ENCODE peak calls at places on chromosomes 11 and 22, in ten cellular contexts. T is tibial artery; I is tibial nerve; Q is GM23248; V is CD8-positive, alpha-beta memory T cell; M is WERI-Rb-1; A is esophagus muscularis mucosa; Z is aorta; N is hepatocyte; E is fibroblast of lung. P is an unnamed sample.

GRCh38 chr11:40290031-40290650 is 1169.3 kb downstream of the LRRC4C start:
- DNase-seq in T (no peak), I (no peak), Q (no peak), V (no peak), M (no peak), A (no peak), Z (no peak), N (no peak), E (peak; percentile 63), P (no peak)

GRCh38 chr22:11360632-11361031 is 4167.4 kb upstream of the OR11H1 start:
- DNase-seq in T (no peak), I (no peak), Q (no peak), V (no peak), M (no peak), A (no peak), Z (peak; percentile 37), N (no peak), E (no peak), P (no peak)

GRCh38 chr22:19213496-19214473 is 35.2 kb upstream of the SLC25A1 start:
- DNase-seq in T (no peak), I (no peak), Q (no peak), V (no peak), M (no peak), A (no peak), Z (no peak), N (no peak), E (peak; percentile 72), P (no peak)

GRCh38 chr11:102430158-102430836 is 22.3 kb downstream of the TMEM123 start:
- DNase-seq in T (no peak), I (no peak), Q (peak; percentile 30), V (no peak), M (no peak), A (no peak), Z (no peak), N (no peak), E (peak; percentile 33), P (no peak)

GRCh38 chr22:44205713-44206645 is 25.3 kb downstream of the PARVG start:
- DNase-seq in T (no peak), I (no peak), Q (no peak), V (no peak), M (peak; percentile 50), A (no peak), Z (no peak), N (no peak), E (no peak), P (no peak)

GRCh38 chr11:57214494-57214893 is 22.6 kb downstream of the APLNR start:
- DNase-seq in T (no peak), I (no peak), Q (peak; percentile 91), V (no peak), M (no peak), A (no peak), Z (no peak), N (peak; percentile 26), E (peak; percentile 69), P (no peak)

GRCh38 chr11:47899801-47900200 is 51.7 kb upstream of the NUP160 start:
- DNase-seq in T (no peak), I (no peak), Q (no peak), V (no peak), M (no peak), A (no peak), Z (no peak), N (no peak), E (no peak), P (no peak)

GRCh38 chr11:125874556-125875124 is 12.8 kb upstream of the HYLS1 start:
- DNase-seq in T (peak; percentile 40), I (peak; percentile 69), Q (peak; percentile 83), V (no peak), M (peak; percentile 67), A (no peak), Z (peak; percentile 59), N (peak; percentile 86), E (peak; percentile 80), P (no peak)

GRCh38 chr11:44559207-44559943 is 6.1 kb upstream of the CD82 start:
- DNase-seq in T (no peak), I (no peak), Q (no peak), V (no peak), M (peak; percentile 46), A (no peak), Z (no peak), N (no peak), E (no peak), P (no peak)

DNA sequence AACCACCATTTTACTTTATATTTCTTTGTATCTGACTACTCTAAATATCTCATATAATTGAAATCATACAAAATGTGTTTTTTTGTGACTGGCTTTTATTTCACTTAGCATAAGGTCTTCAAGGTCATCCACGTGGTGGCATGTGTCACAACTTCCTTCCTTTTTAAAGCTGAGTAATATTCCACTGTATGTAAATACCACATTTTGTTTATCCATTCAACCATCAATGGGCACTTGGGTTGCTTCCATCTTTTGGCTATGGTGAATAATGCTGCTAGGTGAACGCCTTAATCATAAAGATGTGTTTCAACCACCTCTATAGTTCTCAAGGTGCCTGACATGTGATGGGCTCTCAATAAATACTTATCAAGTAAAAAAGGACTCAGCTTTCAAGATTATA is 15.5 kb downstream of the RAB30 start:
- DNase-seq in T (no peak), I (no peak), Q (no peak), V (no peak), M (no peak), A (no peak), Z (no peak), N (no peak), E (no peak), P (no peak)
- H3K27ac ChIP-seq in T (no peak overlapping the region), I (no peak overlapping the region), Q (no peak overlapping the region), V (no peak overlapping the region), M (no peak overlapping the region), A (no peak overlapping the region), Z (no peak overlapping the region), N (no peak overlapping the region), E (no peak overlapping the region), P (no peak overlapping the region)

DNA sequence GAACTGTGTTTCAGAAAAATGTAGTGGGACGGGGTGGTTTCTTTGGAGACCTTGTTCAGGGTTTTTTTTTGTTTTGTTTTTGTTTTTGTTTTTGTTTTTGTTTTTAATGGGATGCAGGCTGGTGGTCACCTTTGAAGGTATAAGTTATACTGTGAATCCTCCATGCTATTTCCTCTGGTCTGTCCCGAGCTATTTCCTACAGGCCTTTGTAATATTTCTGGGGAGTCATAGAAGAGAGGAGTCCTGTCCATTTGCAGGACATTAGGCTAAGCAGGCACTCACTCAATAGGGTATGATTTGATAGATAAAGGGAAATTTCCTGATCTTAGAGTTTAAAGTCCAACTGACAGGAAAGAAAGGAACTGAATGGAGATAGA is 78.0 kb downstream of the TRAF6 start:
- DNase-seq in T (no peak), I (no peak), Q (no peak), V (no peak), M (no peak), A (no peak), Z (no peak), N (no peak), E (no peak), P (no peak)
- H3K27ac ChIP-seq in T (no peak overlapping the region), I (no peak overlapping the region), Q (peak overlapping the region; percentile 53), V (no peak overlapping the region), M (no peak overlapping the region), A (no peak overlapping the region), Z (no peak overlapping the region), N (peak overlapping the region; percentile 61), E (no peak overlapping the region), P (no peak overlapping the region)

GRCh38 chr11:116928845-116929244 is 91.4 kb upstream of the APOA1 start:
- DNase-seq in T (no peak), I (no peak), Q (no peak), V (no peak), M (no peak), A (no peak), Z (no peak), N (no peak), E (no peak), P (no peak)
- H3K27ac ChIP-seq in T (peak overlapping the region; percentile 5), I (peak overlapping the region; percentile 77), Q (no peak overlapping the region), V (peak overlapping the region; percentile 4), M (no peak overlapping the region), A (peak overlapping the region; percentile 49), Z (no peak overlapping the region), N (no peak overlapping the region), E (no peak overlapping the region), P (no peak overlapping the region)

DNA sequence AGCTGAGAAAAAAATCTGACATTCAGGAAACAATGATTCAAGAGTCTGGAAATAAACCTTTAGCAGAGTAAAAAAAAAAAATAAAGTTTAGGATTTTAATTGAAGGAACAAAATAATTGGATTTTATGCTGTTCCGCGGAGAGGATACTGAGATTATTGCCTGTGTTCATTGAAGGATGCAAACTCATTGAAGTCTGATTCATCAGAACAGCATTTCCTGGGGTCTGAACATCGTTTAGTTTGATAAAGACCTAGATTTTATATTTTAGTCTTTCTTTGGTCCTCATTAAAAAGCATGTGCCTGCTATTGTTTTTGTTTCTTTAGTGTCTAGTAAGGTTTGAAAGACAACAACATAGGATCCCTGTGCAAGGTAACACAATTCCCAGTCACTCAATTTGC is 4.5 kb downstream of the TLCD5 start:
- DNase-seq in T (no peak), I (no peak), Q (no peak), V (no peak), M (no peak), A (no peak), Z (no peak), N (no peak), E (no peak), P (no peak)
- H3K27ac ChIP-seq in T (no peak overlapping the region), I (no peak overlapping the region), Q (no peak overlapping the region), V (no peak overlapping the region), M (no peak overlapping the region), A (no peak overlapping the region), Z (no peak overlapping the region), N (no peak overlapping the region), E (no peak overlapping the region), P (no peak overlapping the region)

GRCh38 chr11:93541884-93542752 is 1.1 kb downstream of the SMCO4 start:
- DNase-seq in T (peak; percentile 36), I (peak; percentile 18), Q (peak; percentile 75), V (no peak), M (peak; percentile 42), A (no peak), Z (peak; percentile 73), N (peak; percentile 63), E (peak; percentile 44), P (no peak)
- H3K27ac ChIP-seq in T (peak overlapping the region; percentile 96), I (peak overlapping the region; percentile 85), Q (peak overlapping the region; percentile 59), V (no peak overlapping the region), M (peak overlapping the region; percentile 70), A (peak overlapping the region; percentile 84), Z (peak overlapping the region; percentile 82), N (peak overlapping the region; percentile 95), E (no peak overlapping the region), P (peak overlapping the region; percentile 67)

GRCh38 chr11:2376751-2377451 is at the start of gene CD81:
- DNase-seq in T (no peak), I (peak; percentile 45), Q (peak; percentile 71), V (peak; percentile 80), M (peak; percentile 26), A (no peak), Z (peak; percentile 62), N (peak; percentile 82), E (peak; percentile 48), P (no peak)
- H3K27ac ChIP-seq in T (peak within 1 kb of the TSS; percentile 100), I (peak within 1 kb of the TSS; percentile 99), Q (peak within 1 kb of the TSS; percentile 89), V (peak within 1 kb of the TSS; percentile 79), M (peak within 1 kb of the TSS; percentile 76), A (peak within 1 kb of the TSS; percentile 98), Z (peak within 1 kb of the TSS; percentile 87), N (peak within 1 kb of the TSS; percentile 92), E (peak within 1 kb of the TSS; percentile 93), P (peak within 1 kb of the TSS; percentile 83)